ENCODE peak calls at places on chromosomes 5 and 9, in eight cellular contexts. B is effector memory CD4-positive, alpha-beta T cell; Q is GM23248; K is fibroblast of lung; L is gastrocnemius medialis; T is CD4-positive, alpha-beta memory T cell; A is A549; D is right cardiac atrium. P is an unnamed sample.

GRCh38 chr5:133049726-133050048 is 2.1 kb upstream of the HSPA4 start:
- DNase-seq in D (no peak), T (no peak), L (no peak), Q (no peak), B (no peak), K (no peak), A (no peak), P (no peak)

GRCh38 chr5:108084105-108084504 is 297.8 kb downstream of the FBXL17 start:
- DNase-seq in T (no peak), A (no peak), K (peak; percentile 39), D (no peak), L (no peak), Q (no peak), B (no peak), P (no peak)

GRCh38 chr5:83393467-83393866 is 78.1 kb upstream of the VCAN start:
- DNase-seq in L (no peak), K (no peak), B (no peak), D (no peak), A (no peak), Q (no peak), T (no peak), P (no peak)

GRCh38 chr9:33234511-33235467 is 5.2 kb upstream of the SPINK4 start:
- DNase-seq in D (no peak), L (no peak), B (no peak), A (peak; percentile 46), Q (peak; percentile 40), K (peak; percentile 28), T (no peak), P (no peak)

GRCh38 chr5:40505031-40505430 is 174.7 kb upstream of the PTGER4 start:
- DNase-seq in A (no peak), D (no peak), K (no peak), T (no peak), Q (no peak), L (no peak), B (no peak), P (no peak)

GRCh38 chr5:123460296-123460729 is 37.1 kb upstream of the CEP120 start:
- DNase-seq in T (peak; percentile 46), L (no peak), K (no peak), B (no peak), Q (no peak), A (peak; percentile 8), D (no peak), P (no peak)

GRCh38 chr9:113776194-113776593 is 99.9 kb upstream of the ZNF618 start:
- DNase-seq in Q (no peak), D (no peak), T (no peak), L (no peak), A (no peak), B (no peak), K (peak; percentile 8), P (no peak)

GRCh38 chr9:84791608-84792007 is 122.1 kb downstream of the NTRK2 start:
- DNase-seq in A (no peak), Q (no peak), B (no peak), L (no peak), D (no peak), T (no peak), K (no peak), P (no peak)

GRCh38 chr5:121408778-121409177 is 442.9 kb upstream of the FTMT start:
- DNase-seq in D (no peak), Q (no peak), K (no peak), B (no peak), A (no peak), L (no peak), T (no peak), P (no peak)

GRCh38 chr9:81683214-81683613 is 6.1 kb downstream of the TLE1 start:
- DNase-seq in B (no peak), D (no peak), L (no peak), Q (no peak), K (no peak), A (no peak), T (no peak), P (no peak)
- H3K4me1 ChIP-seq in B (no peaks in the 10 kb centered on the region), D (peaks cover 4% of the 10 kb centered on the region), L (peaks cover 78% of the 10 kb centered on the region), Q (peaks cover 14% of the 10 kb centered on the region), K (peaks cover 8% of the 10 kb centered on the region), A (peaks cover 54% of the 10 kb centered on the region), T (peaks cover 10% of the 10 kb centered on the region), P (no peaks in the 10 kb centered on the region)

DNA sequence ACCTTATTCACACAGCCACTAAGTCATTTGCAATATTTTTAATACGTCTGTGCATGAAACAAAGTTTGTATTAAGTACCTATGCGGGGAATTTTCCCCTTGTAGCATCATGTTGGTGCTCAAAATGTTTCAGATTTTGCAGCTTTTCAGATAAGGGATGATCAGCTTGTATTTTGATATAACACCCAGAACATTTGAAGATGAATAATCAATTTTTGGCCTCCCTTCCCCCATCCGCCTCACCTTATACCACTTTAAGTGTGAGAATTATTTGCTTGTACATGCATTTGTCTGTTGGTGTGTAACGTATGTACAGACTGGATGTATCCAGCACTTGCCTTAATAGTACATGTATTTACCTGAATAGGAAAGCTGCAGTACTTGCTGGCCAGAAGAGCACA is 1.7 kb downstream of the JAK2 start:
- DNase-seq in Q (no peak), A (no peak), B (no peak), L (no peak), K (no peak), T (no peak), D (no peak), P (no peak)
- H3K4me3 ChIP-seq in Q (peak overlapping the region; percentile 81), A (no peak overlapping the region), B (peak overlapping the region; percentile 81), L (peak overlapping the region; percentile 86), K (peak overlapping the region; percentile 83), T (no peak overlapping the region), D (peak overlapping the region; percentile 83), P (peak overlapping the region; percentile 52)

GRCh38 chr9:105244996-105245719 is 707 bp downstream of the SLC44A1 start:
- DNase-seq in T (peak; percentile 58), A (peak; percentile 30), D (peak; percentile 72), L (peak; percentile 11), Q (peak; percentile 76), B (peak; percentile 31), K (no peak), P (no peak)
- H3K4me1 ChIP-seq in T (peaks cover 20% of the 10 kb centered on the region), A (peaks cover 35% of the 10 kb centered on the region), D (no peaks in the 10 kb centered on the region), L (peaks cover 10% of the 10 kb centered on the region), Q (peaks cover 36% of the 10 kb centered on the region), B (peaks cover 14% of the 10 kb centered on the region), K (no peaks in the 10 kb centered on the region), P (peaks cover 42% of the 10 kb centered on the region)

GRCh38 chr5:74578356-74579044 is 62.0 kb downstream of the ENC1 start:
- DNase-seq in B (no peak), Q (no peak), L (no peak), D (no peak), K (no peak), A (no peak), T (no peak), P (no peak)

GRCh38 chr5:74580729-74581110 is 59.8 kb downstream of the ENC1 start:
- DNase-seq in K (no peak), T (no peak), D (no peak), B (no peak), A (no peak), Q (no peak), L (no peak), P (no peak)

GRCh38 chr5:74579215-74579614 is 61.3 kb downstream of the ENC1 start:
- DNase-seq in Q (no peak), K (no peak), L (no peak), A (no peak), B (peak; percentile 24), T (peak; percentile 72), D (no peak), P (no peak)

GRCh38 chr5:74575741-74576538 is 64.6 kb downstream of the ENC1 start:
- DNase-seq in B (no peak), K (peak; percentile 70), Q (peak; percentile 88), D (no peak), A (peak; percentile 25), T (peak; percentile 25), L (no peak), P (no peak)

GRCh38 chr5:74576941-74577456 is 63.5 kb downstream of the ENC1 start:
- DNase-seq in T (peak; percentile 34), D (peak; percentile 53), A (no peak), L (no peak), B (no peak), K (peak; percentile 51), Q (peak; percentile 75), P (no peak)
- H3K4me3 ChIP-seq in T (peak overlapping the region; percentile 52), D (no peak overlapping the region), A (no peak overlapping the region), L (no peak overlapping the region), B (peak overlapping the region; percentile 40), K (no peak overlapping the region), Q (no peak overlapping the region), P (no peak overlapping the region)

DNA sequence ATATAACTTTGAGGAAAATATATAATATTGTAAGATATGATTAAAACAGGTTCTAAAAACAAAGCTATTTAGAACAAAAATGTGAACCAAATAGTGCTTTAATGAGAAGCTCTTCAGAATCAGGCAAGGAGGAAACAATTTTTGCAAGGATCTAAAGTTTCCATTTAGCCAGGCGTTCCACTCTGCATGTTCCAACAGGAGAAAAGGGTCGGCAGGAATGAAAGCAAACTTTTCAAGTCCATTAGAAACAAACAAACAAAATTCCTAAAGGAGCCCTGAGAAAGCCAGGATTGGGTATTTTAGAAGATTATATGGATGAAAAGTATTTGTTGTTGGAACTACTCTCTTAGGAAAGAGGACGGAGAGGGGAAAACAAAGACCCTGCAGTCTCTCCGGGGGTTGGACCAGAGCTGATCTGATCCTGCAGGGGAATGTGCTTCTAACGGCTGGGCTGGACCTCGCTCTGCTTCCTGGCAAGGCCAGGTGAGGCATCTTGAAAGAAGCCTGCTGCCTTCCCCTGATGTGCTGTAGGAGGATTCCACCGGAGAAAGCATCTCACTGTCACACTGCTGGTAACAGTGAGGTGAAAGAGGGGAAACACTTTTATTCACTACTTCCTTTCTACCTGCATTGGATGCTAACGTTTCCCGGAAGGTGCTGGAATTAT is 94.6 kb downstream of the PRRT1B start:
- DNase-seq in L (no peak), Q (no peak), K (no peak), B (no peak), T (no peak), D (no peak), A (no peak), P (no peak)
- H3K4me1 ChIP-seq in L (peaks cover 24% of the 10 kb centered on the region), Q (peaks cover 19% of the 10 kb centered on the region), K (peaks cover 9% of the 10 kb centered on the region), B (peaks cover 15% of the 10 kb centered on the region), T (peaks cover 44% of the 10 kb centered on the region), D (peaks cover 17% of the 10 kb centered on the region), A (peaks cover 18% of the 10 kb centered on the region), P (peaks cover 11% of the 10 kb centered on the region)

DNA sequence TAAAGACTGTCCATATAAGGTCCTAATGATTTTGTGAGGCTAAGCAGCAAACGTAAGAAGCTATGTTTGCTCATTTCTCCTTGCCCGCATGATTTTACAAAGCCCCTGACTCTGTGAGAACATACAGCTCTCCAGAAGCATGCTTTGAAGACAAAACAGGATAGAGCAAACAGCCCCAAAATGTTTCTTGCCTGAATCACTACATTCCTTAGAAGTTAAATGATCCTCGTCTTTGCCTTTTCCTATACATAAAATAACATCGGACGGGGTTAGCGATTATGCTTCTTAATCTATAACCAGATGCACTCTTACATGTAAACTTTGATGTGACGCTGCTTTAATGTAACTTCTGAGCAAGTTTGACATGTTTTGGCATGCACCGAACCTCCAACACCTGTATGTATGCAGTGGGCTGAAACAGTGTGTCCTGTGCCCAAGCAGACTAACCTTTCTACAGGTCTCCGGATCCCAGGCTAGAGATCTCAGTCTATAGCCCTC is 353.7 kb downstream of the CETN3 start:
- DNase-seq in K (peak; percentile 30), L (no peak), B (no peak), D (no peak), A (no peak), T (no peak), Q (peak; percentile 6), P (no peak)
- H3K4me3 ChIP-seq in K (no peak overlapping the region), L (no peak overlapping the region), B (no peak overlapping the region), D (no peak overlapping the region), A (no peak overlapping the region), T (no peak overlapping the region), Q (no peak overlapping the region), P (no peak overlapping the region)